ENCODE peak calls at places on chromosome 1, in six cellular contexts. V is left cardiac atrium; M is activated naive CD4-positive, alpha-beta T cell treated with anti-CD3 and anti-CD28 coated beads, Interleukin-2, amount 10 ng/mL, durations not matched to agents 7 days and 5 days; A is activated CD8-positive, alpha-beta memory T cell treated with anti-CD3 and anti-CD28 coated beads for 4 hours; B is GM06990; P is GM04504. H is an unnamed sample.

GRCh38 chr1:6275826-6276764 is 15.2 kb upstream of the GPR153 start:
- DNase-seq in V (peak), M (no peak), A (no peak), B (no peak), P (peak), H (no peak)

GRCh38 chr1:10467078-10467477 is 5.3 kb downstream of the DFFA start:
- DNase-seq in V (no peak), M (no peak), A (no peak), B (no peak), P (no peak), H (no peak)

GRCh38 chr1:82562448-82562847 is 761.7 kb downstream of the ADGRL2 start:
- DNase-seq in V (no peak), M (no peak), A (no peak), B (no peak), P (no peak), H (no peak)

GRCh38 chr1:200488375-200489165 is 78.7 kb upstream of the ZNF281 start:
- DNase-seq in V (no peak), M (peak), A (no peak), B (no peak), P (peak), H (peak)

GRCh38 chr1:177701654-177702353 is 268.1 kb downstream of the SEC16B start:
- DNase-seq in V (no peak), M (no peak), A (no peak), B (no peak), P (no peak), H (no peak)

GRCh38 chr1:118986291-118986838 is 1.8 kb downstream of the TBX15 start:
- DNase-seq in V (no peak), M (no peak), A (no peak), B (no peak), P (no peak), H (no peak)

GRCh38 chr1:175935566-175936115 is 192.2 kb upstream of the TNR start:
- DNase-seq in V (no peak), M (no peak), A (no peak), B (no peak), P (no peak), H (no peak)

GRCh38 chr1:12722626-12723025 is 6.7 kb downstream of the AADACL3 start:
- DNase-seq in V (no peak), M (no peak), A (no peak), B (no peak), P (no peak), H (no peak)